ENCODE peak calls at places on chromosomes 16 and 17, in four cellular contexts. N, G, H and L are unnamed samples.
A peak's percentile ranks its signal among the peaks of the same experiment; 100 is the strongest.

GRCh38 chr16:22813223-22813945 is 578 bp upstream of the HS3ST2 start:
- DNase-seq in N (no peak), G (peak; percentile 33), H (peak; percentile 28), L (no peak)

GRCh38 chr16:391885-392335 is 5.1 kb upstream of the NME4 start:
- DNase-seq in N (no peak), G (peak; percentile 56), H (peak; percentile 60), L (peak; percentile 83)

GRCh38 chr17:44348234-44348987 is 3.3 kb downstream of the GRN start:
- DNase-seq in N (peak; percentile 91), G (peak; percentile 7), H (no peak), L (no peak)

GRCh38 chr16:8396463-8396862 is 193.8 kb downstream of the TMEM114 start:
- DNase-seq in N (no peak), G (no peak), H (no peak), L (no peak)

GRCh38 chr16:75052481-75053211 is 53.8 kb downstream of the ZNRF1 start:
- DNase-seq in N (no peak), G (no peak), H (no peak), L (no peak)

GRCh38 chr16:57616241-57616640 is 12.2 kb upstream of the ADGRG1 start:
- DNase-seq in N (no peak), G (no peak), H (no peak), L (no peak)

GRCh38 chr17:54901230-54901847 is 687 bp downstream of the TOM1L1 start:
- DNase-seq in N (no peak), G (no peak), H (peak; percentile 16), L (peak; percentile 57)

GRCh38 chr17:41773190-41773588 is 13.3 kb downstream of the JUP start:
- DNase-seq in N (no peak), G (peak; percentile 26), H (peak; percentile 79), L (peak; percentile 89)

GRCh38 chr17:81125573-81126081 is 39.7 kb upstream of the PVALEF start:
- DNase-seq in N (no peak), G (no peak), H (no peak), L (no peak)

GRCh38 chr17:34706029-34706428 is 126.6 kb downstream of the TMEM132E start:
- DNase-seq in N (no peak), G (peak; percentile 46), H (no peak), L (no peak)
- TF ChIP-seq POLR2AphosphoS2 in N (no peak), G (no peak), H (no peak), L (no peak)

DNA sequence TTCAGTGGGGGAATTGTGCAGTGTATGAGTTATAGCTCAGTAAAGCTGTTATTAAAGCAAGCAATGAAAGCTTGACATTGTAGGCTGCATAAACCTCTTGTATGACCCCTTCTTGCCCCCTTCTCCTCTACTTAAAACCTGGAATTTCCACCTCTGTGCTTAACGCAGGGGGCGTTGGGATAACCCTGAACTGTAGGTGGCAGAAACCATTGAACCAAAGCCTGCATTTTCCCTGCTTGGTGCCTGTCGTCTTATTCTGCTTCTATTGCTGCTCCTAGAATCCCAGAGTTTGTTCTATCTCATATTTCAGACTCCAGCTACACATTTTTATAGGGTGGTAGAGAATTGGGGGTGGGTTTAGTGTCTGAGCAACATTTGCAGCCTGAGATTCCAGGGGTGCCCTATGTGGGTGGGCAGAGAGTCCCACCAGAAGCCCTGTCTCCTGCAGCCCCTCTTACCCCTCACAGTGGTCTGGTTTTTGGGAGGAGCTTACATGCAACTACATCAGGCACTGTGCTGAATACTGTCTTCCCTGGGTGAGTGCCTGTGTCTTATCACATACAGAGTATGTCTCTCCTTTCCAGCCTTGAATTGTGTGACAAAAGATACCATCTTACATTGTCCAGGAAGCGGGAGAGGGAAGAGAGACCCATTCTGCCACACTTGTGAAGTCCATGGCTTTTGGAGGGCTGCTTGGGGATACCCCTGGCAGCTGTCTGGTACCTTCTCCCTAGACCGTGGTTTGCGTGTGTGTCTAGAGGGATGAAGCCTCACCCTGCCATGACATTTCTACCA is 407.7 kb upstream of the EEF2KMT start:
- DNase-seq in N (no peak), G (no peak), H (no peak), L (no peak)
- TF ChIP-seq POLR2AphosphoS2 in N (no peak), G (no peak), H (no peak), L (no peak)

DNA sequence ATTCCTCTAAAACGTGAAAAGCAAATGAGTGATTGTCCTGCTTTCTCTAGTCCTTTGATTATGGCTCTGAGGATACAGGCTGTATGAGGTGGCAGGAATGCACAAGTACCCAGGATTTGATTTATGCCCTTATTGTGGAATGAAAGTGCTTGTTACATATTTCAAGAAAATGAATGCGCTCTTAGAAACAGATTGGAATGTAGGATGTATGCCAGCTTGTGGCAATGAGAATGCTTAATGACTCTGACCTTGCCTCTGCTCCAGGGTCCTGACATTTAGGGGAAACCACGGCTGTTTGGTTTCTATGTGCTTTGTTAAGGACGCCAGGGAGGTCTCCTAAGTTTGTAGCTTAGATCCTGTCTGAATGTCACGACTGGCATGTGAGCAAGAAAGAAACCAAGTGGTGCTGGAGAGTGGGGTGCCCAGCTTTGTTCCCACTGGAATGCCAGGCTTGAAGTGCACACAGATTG is 22.0 kb downstream of the PRCD start:
- DNase-seq in N (no peak), G (no peak), H (no peak), L (no peak)
- TF ChIP-seq POLR2AphosphoS2 in N (no peak), G (no peak), H (no peak), L (no peak)

GRCh38 chr17:75249564-75249963 is 11.8 kb downstream of the GGA3 start:
- DNase-seq in N (no peak), G (no peak), H (no peak), L (no peak)

GRCh38 chr17:75246404-75246803 is 15.0 kb downstream of the GGA3 start:
- DNase-seq in N (no peak), G (no peak), H (no peak), L (no peak)

GRCh38 chr17:75252039-75252816 is 9.2 kb downstream of the GGA3 start:
- DNase-seq in N (no peak), G (no peak), H (no peak), L (no peak)

GRCh38 chr17:75245011-75245410 is 16.4 kb downstream of the GGA3 start:
- DNase-seq in N (no peak), G (no peak), H (no peak), L (no peak)

GRCh38 chr17:75250009-75250471 is 11.4 kb downstream of the GGA3 start:
- DNase-seq in N (peak; percentile 79), G (no peak), H (no peak), L (no peak)
- TF ChIP-seq POLR2AphosphoS2 in N (no peak), G (no peak), H (no peak), L (no peak)

GRCh38 chr17:29143894-29144293 is 36.3 kb downstream of the MYO18A start:
- DNase-seq in N (no peak), G (no peak), H (peak; percentile 69), L (peak; percentile 67)
- TF ChIP-seq POLR2AphosphoS2 in N (no peak), G (no peak), H (no peak), L (no peak)

DNA sequence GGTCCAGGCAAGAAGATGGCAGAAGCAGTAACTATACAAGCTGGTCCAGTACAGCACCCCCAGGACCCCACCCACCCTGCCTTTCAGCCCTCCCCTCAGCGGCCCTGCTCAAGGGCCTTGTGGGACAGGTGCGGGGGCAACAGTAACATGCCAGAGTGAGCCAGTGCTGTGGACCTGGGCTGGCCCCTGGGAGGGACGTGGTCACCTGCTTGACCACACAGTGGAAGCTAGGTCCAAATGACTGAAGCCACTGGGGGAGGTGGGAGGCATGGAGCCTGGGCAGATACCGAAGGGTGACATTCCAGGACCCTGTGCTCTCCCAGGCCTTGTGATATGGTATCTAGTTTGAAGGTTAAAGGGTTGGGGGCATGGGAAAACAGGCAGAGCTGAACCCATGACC is 17.3 kb downstream of the ATP6V0D1 start:
- DNase-seq in N (no peak), G (no peak), H (no peak), L (no peak)
- TF ChIP-seq POLR2AphosphoS2 in N (no peak), G (no peak), H (no peak), L (no peak)

GRCh38 chr16:12092347-12092882 is 115.9 kb downstream of the SNX29 start:
- DNase-seq in N (no peak), G (no peak), H (peak; percentile 38), L (peak; percentile 13)
- TF ChIP-seq POLR2AphosphoS2 in N (no peak), G (no peak), H (no peak), L (no peak)

GRCh38 chr16:86926695-86927094 is 348.3 kb downstream of the FOXL1 start:
- DNase-seq in N (no peak), G (no peak), H (no peak), L (no peak)
- TF ChIP-seq POLR2AphosphoS2 in N (no peak), G (no peak), H (no peak), L (no peak)

DNA sequence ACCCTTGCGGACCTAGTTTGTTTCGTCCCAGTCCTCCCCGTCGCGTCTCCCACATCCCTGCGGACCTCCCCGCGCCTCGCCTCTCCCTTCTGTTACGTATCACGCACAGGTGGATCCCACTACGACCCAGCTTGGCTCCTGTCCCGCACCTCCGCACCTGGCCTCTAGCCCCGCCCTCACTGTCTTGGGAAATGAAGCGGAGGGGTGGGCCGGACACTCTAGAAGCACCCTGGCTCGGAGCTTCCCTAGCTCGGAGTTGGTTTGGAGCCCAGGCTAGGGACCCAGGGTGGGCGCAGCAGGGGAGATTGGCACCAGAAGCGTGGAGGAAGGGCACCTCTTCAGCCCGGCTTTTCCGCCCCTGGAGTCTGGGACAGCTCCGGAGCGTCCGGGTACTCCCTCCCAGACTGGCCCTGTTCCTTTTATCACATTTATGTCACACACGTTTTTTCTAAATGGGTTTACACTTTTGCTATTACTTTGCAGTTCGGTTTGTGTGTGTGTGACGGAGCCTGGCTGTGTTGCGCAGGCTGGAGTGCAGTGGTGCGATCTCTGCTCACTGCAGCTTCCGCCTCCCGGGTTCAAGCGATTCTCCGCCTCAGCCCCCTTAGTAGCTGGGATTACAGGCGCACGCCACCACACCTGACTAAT is 1.4 kb upstream of the CEMP1 start:
- DNase-seq in N (peak; percentile 39), G (peak; percentile 57), H (peak; percentile 66), L (no peak)
- TF ChIP-seq POLR2AphosphoS2 in N (no peak), G (no peak), H (no peak), L (no peak)